ENCODE peak calls at places on chromosomes 11 and 22, in five cellular contexts. One of them, this sample, is unnamed.

GRCh38 chr11:1148752-1149180 is 9.0 kb upstream of the MUC5AC start:
- DNase-seq in left ventricle myocardium inferior: no peak
- DNase-seq in activated T-cell treated with anti-CD3 and anti-CD28 coated beads for 1 hour: no peak
- DNase-seq in heart left ventricle: no peak
- DNase-seq in HAP-1: no peak
- DNase-seq in this sample: no peak

GRCh38 chr11:62004473-62004872 is 37.0 kb upstream of the FTH1 start:
- DNase-seq in left ventricle myocardium inferior: no peak
- DNase-seq in activated T-cell treated with anti-CD3 and anti-CD28 coated beads for 1 hour: no peak
- DNase-seq in heart left ventricle: no peak
- DNase-seq in HAP-1: no peak
- DNase-seq in this sample: peak

GRCh38 chr11:3614742-3615171 is 27.0 kb downstream of the ART5 start:
- DNase-seq in heart left ventricle: no peak
- DNase-seq in HAP-1: no peak
- DNase-seq in left ventricle myocardium inferior: no peak
- DNase-seq in activated T-cell treated with anti-CD3 and anti-CD28 coated beads for 1 hour: no peak
- DNase-seq in this sample: peak

GRCh38 chr11:67272327-67273259 is 6.3 kb downstream of the GRK2 start:
- DNase-seq in heart left ventricle: peak
- DNase-seq in activated T-cell treated with anti-CD3 and anti-CD28 coated beads for 1 hour: no peak
- DNase-seq in left ventricle myocardium inferior: no peak
- DNase-seq in HAP-1: no peak
- DNase-seq in this sample: no peak

GRCh38 chr22:18133452-18133851 is 16.5 kb upstream of the USP18 start:
- DNase-seq in HAP-1: no peak
- DNase-seq in left ventricle myocardium inferior: no peak
- DNase-seq in heart left ventricle: no peak
- DNase-seq in activated T-cell treated with anti-CD3 and anti-CD28 coated beads for 1 hour: no peak
- DNase-seq in this sample: no peak

GRCh38 chr22:37549704-37550059 is 10.6 kb upstream of the CDC42EP1 start:
- DNase-seq in left ventricle myocardium inferior: no peak
- DNase-seq in activated T-cell treated with anti-CD3 and anti-CD28 coated beads for 1 hour: no peak
- DNase-seq in HAP-1: no peak
- DNase-seq in heart left ventricle: no peak
- DNase-seq in this sample: no peak

GRCh38 chr11:33904128-33904527 is 12.3 kb upstream of the LMO2 start:
- DNase-seq in heart left ventricle: no peak
- DNase-seq in HAP-1: no peak
- DNase-seq in left ventricle myocardium inferior: no peak
- DNase-seq in activated T-cell treated with anti-CD3 and anti-CD28 coated beads for 1 hour: no peak
- DNase-seq in this sample: no peak

GRCh38 chr11:11125618-11126017 is 227.4 kb downstream of the CSNK2A3 start:
- DNase-seq in activated T-cell treated with anti-CD3 and anti-CD28 coated beads for 1 hour: no peak
- DNase-seq in heart left ventricle: no peak
- DNase-seq in left ventricle myocardium inferior: no peak
- DNase-seq in HAP-1: no peak
- DNase-seq in this sample: no peak

GRCh38 chr11:65489706-65490310 is 9.0 kb upstream of the MALAT1 start:
- DNase-seq in heart left ventricle: no peak
- DNase-seq in HAP-1: no peak
- DNase-seq in left ventricle myocardium inferior: no peak
- DNase-seq in activated T-cell treated with anti-CD3 and anti-CD28 coated beads for 1 hour: no peak
- DNase-seq in this sample: no peak

GRCh38 chr22:25772288-25772687 is 30.3 kb downstream of the MYO18B start:
- DNase-seq in heart left ventricle: no peak
- DNase-seq in left ventricle myocardium inferior: no peak
- DNase-seq in HAP-1: no peak
- DNase-seq in activated T-cell treated with anti-CD3 and anti-CD28 coated beads for 1 hour: no peak
- DNase-seq in this sample: no peak

GRCh38 chr11:62879554-62879953 is 1.1 kb upstream of the SLC3A2 start:
- DNase-seq in HAP-1: no peak
- DNase-seq in left ventricle myocardium inferior: no peak
- DNase-seq in activated T-cell treated with anti-CD3 and anti-CD28 coated beads for 1 hour: no peak
- DNase-seq in heart left ventricle: no peak
- DNase-seq in this sample: no peak

GRCh38 chr11:27218498-27219038 is 144.4 kb downstream of the CCDC34 start:
- DNase-seq in activated T-cell treated with anti-CD3 and anti-CD28 coated beads for 1 hour: no peak
- DNase-seq in heart left ventricle: no peak
- DNase-seq in HAP-1: no peak
- DNase-seq in left ventricle myocardium inferior: no peak
- DNase-seq in this sample: no peak

GRCh38 chr11:13940611-13941256 is 21.8 kb upstream of the SPON1 start:
- DNase-seq in HAP-1: no peak
- DNase-seq in activated T-cell treated with anti-CD3 and anti-CD28 coated beads for 1 hour: no peak
- DNase-seq in left ventricle myocardium inferior: no peak
- DNase-seq in heart left ventricle: no peak
- DNase-seq in this sample: no peak

GRCh38 chr22:40951795-40952602 is 821 bp downstream of the RBX1 start:
- DNase-seq in activated T-cell treated with anti-CD3 and anti-CD28 coated beads for 1 hour: no peak
- DNase-seq in left ventricle myocardium inferior: no peak
- DNase-seq in HAP-1: no peak
- DNase-seq in heart left ventricle: no peak
- DNase-seq in this sample: peak

GRCh38 chr11:2098691-2099522 is 40.3 kb downstream of the IGF2 start:
- DNase-seq in HAP-1: no peak
- DNase-seq in left ventricle myocardium inferior: no peak
- DNase-seq in activated T-cell treated with anti-CD3 and anti-CD28 coated beads for 1 hour: no peak
- DNase-seq in heart left ventricle: no peak
- DNase-seq in this sample: no peak

GRCh38 chr22:24282401-24282800 is 11.8 kb downstream of the SPECC1L start:
- DNase-seq in HAP-1: no peak
- DNase-seq in heart left ventricle: no peak
- DNase-seq in activated T-cell treated with anti-CD3 and anti-CD28 coated beads for 1 hour: no peak
- DNase-seq in left ventricle myocardium inferior: no peak
- DNase-seq in this sample: no peak

GRCh38 chr11:27312110-27312509 is 50.9 kb downstream of the CCDC34 start:
- DNase-seq in activated T-cell treated with anti-CD3 and anti-CD28 coated beads for 1 hour: no peak
- DNase-seq in left ventricle myocardium inferior: no peak
- DNase-seq in heart left ventricle: no peak
- DNase-seq in HAP-1: peak
- DNase-seq in this sample: no peak

GRCh38 chr11:17389205-17389956 is 922 bp upstream of the KCNJ11 start:
- DNase-seq in HAP-1: peak
- DNase-seq in heart left ventricle: peak
- DNase-seq in activated T-cell treated with anti-CD3 and anti-CD28 coated beads for 1 hour: peak
- DNase-seq in left ventricle myocardium inferior: peak
- DNase-seq in this sample: peak

GRCh38 chr11:126874831-126875230 is 125.7 kb downstream of the KIRREL3 start:
- DNase-seq in activated T-cell treated with anti-CD3 and anti-CD28 coated beads for 1 hour: no peak
- DNase-seq in heart left ventricle: no peak
- DNase-seq in left ventricle myocardium inferior: no peak
- DNase-seq in HAP-1: no peak
- DNase-seq in this sample: no peak

GRCh38 chr22:21032037-21032842 is at the start of gene SLC7A4:
- DNase-seq in activated T-cell treated with anti-CD3 and anti-CD28 coated beads for 1 hour: no peak
- DNase-seq in heart left ventricle: no peak
- DNase-seq in HAP-1: no peak
- DNase-seq in left ventricle myocardium inferior: no peak
- DNase-seq in this sample: no peak

GRCh38 chr11:18650859-18651557 is 16.9 kb upstream of the SPTY2D1 start:
- DNase-seq in activated T-cell treated with anti-CD3 and anti-CD28 coated beads for 1 hour: no peak
- DNase-seq in heart left ventricle: peak
- DNase-seq in left ventricle myocardium inferior: no peak
- DNase-seq in HAP-1: peak
- DNase-seq in this sample: peak

GRCh38 chr11:64624869-64625481 is 34.0 kb downstream of the SLC22A12 start:
- DNase-seq in HAP-1: no peak
- DNase-seq in left ventricle myocardium inferior: no peak
- DNase-seq in heart left ventricle: no peak
- DNase-seq in activated T-cell treated with anti-CD3 and anti-CD28 coated beads for 1 hour: no peak
- DNase-seq in this sample: no peak

GRCh38 chr11:113587318-113587739 is 112.1 kb upstream of the DRD2 start:
- DNase-seq in left ventricle myocardium inferior: no peak
- DNase-seq in activated T-cell treated with anti-CD3 and anti-CD28 coated beads for 1 hour: no peak
- DNase-seq in HAP-1: no peak
- DNase-seq in heart left ventricle: no peak
- DNase-seq in this sample: peak

GRCh38 chr11:75565221-75565814 is 3.3 kb downstream of the SERPINH1 start:
- DNase-seq in left ventricle myocardium inferior: peak
- DNase-seq in activated T-cell treated with anti-CD3 and anti-CD28 coated beads for 1 hour: no peak
- DNase-seq in heart left ventricle: peak
- DNase-seq in HAP-1: no peak
- DNase-seq in this sample: no peak

GRCh38 chr11:33742249-33742851 is 6.1 kb upstream of the CD59 start:
- DNase-seq in heart left ventricle: no peak
- DNase-seq in left ventricle myocardium inferior: no peak
- DNase-seq in HAP-1: no peak
- DNase-seq in activated T-cell treated with anti-CD3 and anti-CD28 coated beads for 1 hour: no peak
- DNase-seq in this sample: peak

GRCh38 chr22:27980424-27981148 is 61.5 kb upstream of the PITPNB start:
- DNase-seq in heart left ventricle: no peak
- DNase-seq in activated T-cell treated with anti-CD3 and anti-CD28 coated beads for 1 hour: no peak
- DNase-seq in left ventricle myocardium inferior: no peak
- DNase-seq in HAP-1: no peak
- DNase-seq in this sample: peak

GRCh38 chr11:10348650-10349280 is 43.9 kb downstream of the ADM start:
- DNase-seq in left ventricle myocardium inferior: no peak
- DNase-seq in HAP-1: no peak
- DNase-seq in heart left ventricle: no peak
- DNase-seq in activated T-cell treated with anti-CD3 and anti-CD28 coated beads for 1 hour: no peak
- DNase-seq in this sample: no peak

GRCh38 chr22:49751318-49751967 is 76.2 kb downstream of the BRD1 start:
- DNase-seq in left ventricle myocardium inferior: peak
- DNase-seq in activated T-cell treated with anti-CD3 and anti-CD28 coated beads for 1 hour: no peak
- DNase-seq in heart left ventricle: no peak
- DNase-seq in HAP-1: no peak
- DNase-seq in this sample: peak

GRCh38 chr22:24950272-24950902 is 2.1 kb upstream of the KIAA1671 start:
- DNase-seq in HAP-1: peak
- DNase-seq in left ventricle myocardium inferior: no peak
- DNase-seq in activated T-cell treated with anti-CD3 and anti-CD28 coated beads for 1 hour: no peak
- DNase-seq in heart left ventricle: no peak
- DNase-seq in this sample: no peak

GRCh38 chr11:126176853-126177470 is 34.5 kb downstream of the RPUSD4 start:
- DNase-seq in HAP-1: no peak
- DNase-seq in activated T-cell treated with anti-CD3 and anti-CD28 coated beads for 1 hour: no peak
- DNase-seq in heart left ventricle: no peak
- DNase-seq in left ventricle myocardium inferior: no peak
- DNase-seq in this sample: no peak

GRCh38 chr11:2772544-2773031 is 72.8 kb upstream of the KCNQ1OT1 start:
- DNase-seq in left ventricle myocardium inferior: no peak
- DNase-seq in HAP-1: no peak
- DNase-seq in heart left ventricle: peak
- DNase-seq in activated T-cell treated with anti-CD3 and anti-CD28 coated beads for 1 hour: no peak
- DNase-seq in this sample: no peak

GRCh38 chr11:68610452-68611116 is 73.8 kb upstream of the GAL start:
- DNase-seq in left ventricle myocardium inferior: no peak
- DNase-seq in HAP-1: no peak
- DNase-seq in activated T-cell treated with anti-CD3 and anti-CD28 coated beads for 1 hour: no peak
- DNase-seq in heart left ventricle: no peak
- DNase-seq in this sample: no peak

GRCh38 chr22:49432211-49432905 is 395.3 kb downstream of the BRD1 start:
- DNase-seq in HAP-1: no peak
- DNase-seq in left ventricle myocardium inferior: no peak
- DNase-seq in activated T-cell treated with anti-CD3 and anti-CD28 coated beads for 1 hour: no peak
- DNase-seq in heart left ventricle: no peak
- DNase-seq in this sample: no peak

GRCh38 chr11:18727499-18728236 is 1.7 kb upstream of the IGSF22 start:
- DNase-seq in HAP-1: peak
- DNase-seq in heart left ventricle: no peak
- DNase-seq in left ventricle myocardium inferior: no peak
- DNase-seq in activated T-cell treated with anti-CD3 and anti-CD28 coated beads for 1 hour: peak
- DNase-seq in this sample: peak

GRCh38 chr22:19745155-19746133 is 15.1 kb upstream of the TBX1 start:
- DNase-seq in heart left ventricle: peak
- DNase-seq in left ventricle myocardium inferior: peak
- DNase-seq in HAP-1: no peak
- DNase-seq in activated T-cell treated with anti-CD3 and anti-CD28 coated beads for 1 hour: no peak
- DNase-seq in this sample: no peak

GRCh38 chr11:73312806-73313403 is 4.8 kb downstream of the ARHGEF17 start:
- DNase-seq in heart left ventricle: no peak
- DNase-seq in left ventricle myocardium inferior: no peak
- DNase-seq in HAP-1: no peak
- DNase-seq in activated T-cell treated with anti-CD3 and anti-CD28 coated beads for 1 hour: no peak
- DNase-seq in this sample: no peak

GRCh38 chr11:70505331-70505731 is 107.0 kb downstream of the CTTN start:
- DNase-seq in left ventricle myocardium inferior: peak
- DNase-seq in HAP-1: no peak
- DNase-seq in activated T-cell treated with anti-CD3 and anti-CD28 coated beads for 1 hour: no peak
- DNase-seq in heart left ventricle: no peak
- DNase-seq in this sample: no peak

GRCh38 chr11:66178871-66179270 is 89.6 kb upstream of the RAB1B start:
- DNase-seq in left ventricle myocardium inferior: no peak
- DNase-seq in heart left ventricle: no peak
- DNase-seq in HAP-1: no peak
- DNase-seq in activated T-cell treated with anti-CD3 and anti-CD28 coated beads for 1 hour: no peak
- DNase-seq in this sample: no peak

This sample was measured in GM20000.